ENCODE peak calls at places on chromosomes 12 and 14, in six cellular contexts. One of them, this sample, is unnamed.

GRCh38 chr14:96204151-96205058 is at the start of gene BDKRB2:
- DNase-seq in H1: peak
- DNase-seq in HepG2: peak
- DNase-seq in GM12878: no peak
- DNase-seq in K562: peak
- DNase-seq in GM12891: no peak
- DNase-seq in this sample: no peak

GRCh38 chr14:69572634-69573135 is 2.0 kb downstream of the CCDC177 start:
- DNase-seq in H1: peak
- DNase-seq in HepG2: no peak
- DNase-seq in GM12878: no peak
- DNase-seq in K562: no peak
- DNase-seq in GM12891: no peak
- DNase-seq in this sample: no peak

GRCh38 chr12:49039421-49040363 is 20.9 kb downstream of the KMT2D start:
- DNase-seq in H1: no peak
- DNase-seq in HepG2: no peak
- DNase-seq in GM12878: no peak
- DNase-seq in K562: no peak
- DNase-seq in GM12891: no peak
- DNase-seq in this sample: no peak

GRCh38 chr14:67577909-67578749 is 21.9 kb downstream of the PIGH start:
- DNase-seq in H1: no peak
- DNase-seq in HepG2: no peak
- DNase-seq in GM12878: no peak
- DNase-seq in K562: no peak
- DNase-seq in GM12891: no peak
- DNase-seq in this sample: no peak

GRCh38 chr12:46892887-46893286 is 67.1 kb upstream of the SLC38A4 start:
- DNase-seq in H1: no peak
- DNase-seq in HepG2: no peak
- DNase-seq in GM12878: no peak
- DNase-seq in K562: no peak
- DNase-seq in GM12891: no peak
- DNase-seq in this sample: no peak

GRCh38 chr14:50830932-50831703 is at the start of gene NIN:
- DNase-seq in H1: peak
- DNase-seq in HepG2: peak
- DNase-seq in GM12878: no peak
- DNase-seq in K562: peak
- DNase-seq in GM12891: peak
- DNase-seq in this sample: peak

GRCh38 chr12:10636124-10636523 is 22.7 kb upstream of the MAGOHB start:
- DNase-seq in H1: no peak
- DNase-seq in HepG2: no peak
- DNase-seq in GM12878: no peak
- DNase-seq in K562: no peak
- DNase-seq in GM12891: no peak
- DNase-seq in this sample: no peak

GRCh38 chr14:76373456-76373855 is 2.5 kb upstream of the ESRRB start:
- DNase-seq in H1: no peak
- DNase-seq in HepG2: no peak
- DNase-seq in GM12878: no peak
- DNase-seq in K562: no peak
- DNase-seq in GM12891: no peak
- DNase-seq in this sample: no peak

GRCh38 chr14:93949511-93950075 is 22.4 kb downstream of the FAM181A start:
- DNase-seq in H1: no peak
- DNase-seq in HepG2: no peak
- DNase-seq in GM12878: no peak
- DNase-seq in K562: no peak
- DNase-seq in GM12891: no peak
- DNase-seq in this sample: no peak

GRCh38 chr12:49232940-49233841 is 31.7 kb upstream of the TUBA1C start:
- DNase-seq in H1: peak
- DNase-seq in HepG2: peak
- DNase-seq in GM12878: no peak
- DNase-seq in K562: peak
- DNase-seq in GM12891: no peak
- DNase-seq in this sample: no peak

GRCh38 chr14:54844479-54844878 is 58.1 kb downstream of the GCH1 start:
- DNase-seq in H1: no peak
- DNase-seq in HepG2: peak
- DNase-seq in GM12878: no peak
- DNase-seq in K562: no peak
- DNase-seq in GM12891: no peak
- DNase-seq in this sample: no peak

GRCh38 chr14:88233915-88234314 is 89.2 kb downstream of the KCNK10 start:
- DNase-seq in H1: no peak
- DNase-seq in HepG2: peak
- DNase-seq in GM12878: no peak
- DNase-seq in K562: peak
- DNase-seq in GM12891: no peak
- DNase-seq in this sample: no peak

GRCh38 chr12:75550401-75550851 is 39.0 kb upstream of the KRR1 start:
- DNase-seq in H1: no peak
- DNase-seq in HepG2: no peak
- DNase-seq in GM12878: no peak
- DNase-seq in K562: no peak
- DNase-seq in GM12891: no peak
- DNase-seq in this sample: no peak

GRCh38 chr14:67940894-67941455 is 121.4 kb downstream of the RAD51B start:
- DNase-seq in H1: no peak
- DNase-seq in HepG2: no peak
- DNase-seq in GM12878: no peak
- DNase-seq in K562: no peak
- DNase-seq in GM12891: no peak
- DNase-seq in this sample: no peak

GRCh38 chr12:124568431-124569374 is 1.3 kb upstream of the NCOR2 start:
- DNase-seq in H1: peak
- DNase-seq in HepG2: no peak
- DNase-seq in GM12878: peak
- DNase-seq in K562: peak
- DNase-seq in GM12891: peak
- DNase-seq in this sample: peak

GRCh38 chr14:49294736-49295135 is 291.4 kb downstream of the RPS29 start:
- DNase-seq in H1: no peak
- DNase-seq in HepG2: no peak
- DNase-seq in GM12878: no peak
- DNase-seq in K562: no peak
- DNase-seq in GM12891: no peak
- DNase-seq in this sample: no peak

GRCh38 chr12:6328945-6329692 is 12.8 kb downstream of the TNFRSF1A start:
- DNase-seq in H1: peak
- DNase-seq in HepG2: no peak
- DNase-seq in GM12878: no peak
- DNase-seq in K562: no peak
- DNase-seq in GM12891: no peak
- DNase-seq in this sample: no peak

GRCh38 chr12:114636723-114637480 is 47.1 kb downstream of the TBX3 start:
- DNase-seq in H1: no peak
- DNase-seq in HepG2: no peak
- DNase-seq in GM12878: no peak
- DNase-seq in K562: no peak
- DNase-seq in GM12891: no peak
- DNase-seq in this sample: no peak

GRCh38 chr14:94770815-94771190 is 890 bp upstream of the GSC start:
- DNase-seq in H1: no peak
- DNase-seq in HepG2: no peak
- DNase-seq in GM12878: no peak
- DNase-seq in K562: no peak
- DNase-seq in GM12891: no peak
- DNase-seq in this sample: no peak

GRCh38 chr12:105292705-105293104 is 37.8 kb upstream of the C12orf75 start:
- DNase-seq in H1: no peak
- DNase-seq in HepG2: no peak
- DNase-seq in GM12878: no peak
- DNase-seq in K562: no peak
- DNase-seq in GM12891: no peak
- DNase-seq in this sample: no peak

GRCh38 chr12:59173696-59174095 is 253.4 kb upstream of the LRIG3 start:
- DNase-seq in H1: no peak
- DNase-seq in HepG2: no peak
- DNase-seq in GM12878: no peak
- DNase-seq in K562: no peak
- DNase-seq in GM12891: no peak
- DNase-seq in this sample: no peak

GRCh38 chr14:28830115-28830534 is 63.5 kb downstream of the FOXG1 start:
- DNase-seq in H1: no peak
- DNase-seq in HepG2: no peak
- DNase-seq in GM12878: no peak
- DNase-seq in K562: peak
- DNase-seq in GM12891: no peak
- DNase-seq in this sample: no peak

GRCh38 chr12:121300083-121300819 is 3.7 kb upstream of the CAMKK2 start:
- DNase-seq in H1: no peak
- DNase-seq in HepG2: no peak
- DNase-seq in GM12878: no peak
- DNase-seq in K562: no peak
- DNase-seq in GM12891: no peak
- DNase-seq in this sample: no peak

GRCh38 chr14:89544636-89545301 is 127.7 kb upstream of the FOXN3 start:
- DNase-seq in H1: no peak
- DNase-seq in HepG2: peak
- DNase-seq in GM12878: no peak
- DNase-seq in K562: no peak
- DNase-seq in GM12891: no peak
- DNase-seq in this sample: no peak

GRCh38 chr14:26204362-26204953 is 393.4 kb downstream of the NOVA1 start:
- DNase-seq in H1: no peak
- DNase-seq in HepG2: no peak
- DNase-seq in GM12878: no peak
- DNase-seq in K562: no peak
- DNase-seq in GM12891: no peak
- DNase-seq in this sample: no peak

GRCh38 chr12:27190761-27191160 is 53.3 kb upstream of the STK38L start:
- DNase-seq in H1: no peak
- DNase-seq in HepG2: no peak
- DNase-seq in GM12878: no peak
- DNase-seq in K562: no peak
- DNase-seq in GM12891: no peak
- DNase-seq in this sample: no peak

GRCh38 chr12:130281157-130281799 is 56.4 kb upstream of the PIWIL1 start:
- DNase-seq in H1: peak
- DNase-seq in HepG2: no peak
- DNase-seq in GM12878: no peak
- DNase-seq in K562: peak
- DNase-seq in GM12891: no peak
- DNase-seq in this sample: no peak

GRCh38 chr14:101552786-101553231 is 8.5 kb upstream of the DIO3 start:
- DNase-seq in H1: no peak
- DNase-seq in HepG2: no peak
- DNase-seq in GM12878: no peak
- DNase-seq in K562: no peak
- DNase-seq in GM12891: no peak
- DNase-seq in this sample: no peak

GRCh38 chr12:54251667-54252284 is 28.1 kb downstream of the CBX5 start:
- DNase-seq in H1: no peak
- DNase-seq in HepG2: peak
- DNase-seq in GM12878: no peak
- DNase-seq in K562: peak
- DNase-seq in GM12891: peak
- DNase-seq in this sample: no peak

GRCh38 chr12:53345486-53346195 is 9.5 kb upstream of the SP7 start:
- DNase-seq in H1: peak
- DNase-seq in HepG2: no peak
- DNase-seq in GM12878: no peak
- DNase-seq in K562: no peak
- DNase-seq in GM12891: no peak
- DNase-seq in this sample: no peak

GRCh38 chr12:111664961-111665865 is 20.5 kb downstream of the BRAP start:
- DNase-seq in H1: no peak
- DNase-seq in HepG2: no peak
- DNase-seq in GM12878: no peak
- DNase-seq in K562: no peak
- DNase-seq in GM12891: no peak
- DNase-seq in this sample: no peak

GRCh38 chr14:104769324-104770071 is 16.6 kb downstream of the SIVA1 start:
- DNase-seq in H1: no peak
- DNase-seq in HepG2: no peak
- DNase-seq in GM12878: no peak
- DNase-seq in K562: no peak
- DNase-seq in GM12891: no peak
- DNase-seq in this sample: no peak
- TF ChIP-seq POLR2A in H1: no peak
- TF ChIP-seq POLR2A in HepG2: peak
- TF ChIP-seq POLR2A in GM12878: no peak
- TF ChIP-seq POLR2A in K562: no peak
- TF ChIP-seq POLR2A in GM12891: no peak
- TF ChIP-seq POLR2A in this sample: no peak

GRCh38 chr14:104101086-104101621 is 15.7 kb downstream of the ASPG start:
- DNase-seq in H1: no peak
- DNase-seq in HepG2: no peak
- DNase-seq in GM12878: no peak
- DNase-seq in K562: no peak
- DNase-seq in GM12891: no peak
- DNase-seq in this sample: no peak
- TF ChIP-seq POLR2AphosphoS5 in H1: no peak
- TF ChIP-seq POLR2AphosphoS5 in HepG2: no peak
- TF ChIP-seq POLR2AphosphoS5 in GM12878: no peak
- TF ChIP-seq POLR2AphosphoS5 in K562: no peak
- TF ChIP-seq POLR2AphosphoS5 in GM12891: no peak
- TF ChIP-seq POLR2AphosphoS5 in this sample: no peak

GRCh38 chr12:52267699-52268098 is 6.7 kb upstream of the KRT86 start:
- DNase-seq in H1: no peak
- DNase-seq in HepG2: no peak
- DNase-seq in GM12878: no peak
- DNase-seq in K562: no peak
- DNase-seq in GM12891: no peak
- DNase-seq in this sample: no peak
- TF ChIP-seq TAF1 in H1: no peak
- TF ChIP-seq TAF1 in HepG2: no peak
- TF ChIP-seq TAF1 in GM12878: no peak
- TF ChIP-seq TAF1 in K562: no peak
- TF ChIP-seq TAF1 in GM12891: no peak
- TF ChIP-seq TAF1 in this sample: no peak

DNA sequence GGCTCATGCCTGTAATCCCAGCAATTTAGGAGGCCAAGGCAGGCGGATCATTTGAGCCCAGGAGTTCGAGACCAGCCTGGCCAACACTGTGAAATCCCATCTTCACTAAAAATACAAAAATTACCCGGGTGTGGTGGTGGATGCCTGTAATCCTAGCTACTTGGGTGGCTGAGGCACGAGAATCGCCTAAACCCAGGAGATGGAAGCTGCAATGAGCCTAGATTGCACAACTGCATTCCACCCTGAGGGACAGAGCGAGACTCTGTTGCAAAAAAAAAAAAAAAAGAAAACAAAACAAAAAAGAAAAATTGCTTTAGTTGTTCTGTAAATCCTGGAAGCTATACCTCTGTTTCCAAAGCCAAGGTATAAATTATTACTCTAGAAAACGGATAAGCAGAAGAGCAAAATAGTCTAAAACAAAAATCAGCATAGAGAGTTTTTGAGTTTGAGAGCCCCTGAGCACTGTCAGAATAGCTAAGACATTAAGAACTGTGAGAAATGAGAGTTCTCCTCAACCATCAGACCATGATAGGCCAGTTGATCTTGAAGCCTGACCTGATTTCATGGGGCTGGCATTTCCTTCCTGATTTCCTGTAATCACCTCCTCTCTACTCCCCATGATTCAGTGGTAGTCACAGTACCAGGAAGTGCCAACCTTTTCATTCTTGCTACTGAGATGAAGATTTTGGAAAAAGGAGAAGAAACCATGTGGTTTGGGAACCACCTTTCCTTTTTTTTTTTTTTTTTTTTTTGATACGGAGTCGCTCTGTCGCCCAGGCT is 31.7 kb downstream of the ATP2A2 start:
- DNase-seq in H1: peak
- DNase-seq in HepG2: no peak
- DNase-seq in GM12878: no peak
- DNase-seq in K562: no peak
- DNase-seq in GM12891: no peak
- DNase-seq in this sample: no peak
- TF ChIP-seq POLR2A in H1: no peak
- TF ChIP-seq POLR2A in HepG2: no peak
- TF ChIP-seq POLR2A in GM12878: no peak
- TF ChIP-seq POLR2A in K562: no peak
- TF ChIP-seq POLR2A in GM12891: no peak
- TF ChIP-seq POLR2A in this sample: no peak